ENCODE peak calls at places on chromosomes 2 and 18, in four cellular contexts. S, X, C and K are unnamed samples.

GRCh38 chr2:46555011-46555410 is 75.6 kb downstream of the TMEM247 start:
- DNase-seq in X (no peak), C (no peak), S (no peak), K (peak; percentile 32)

GRCh38 chr2:229083606-229084349 is 187.3 kb downstream of the PID1 start:
- DNase-seq in C (no peak), X (no peak), S (no peak), K (no peak)

GRCh38 chr2:96772903-96773675 is 12.4 kb downstream of the CNNM4 start:
- DNase-seq in C (no peak), X (no peak), S (no peak), K (no peak)

GRCh38 chr18:44180683-44181082 is 500.0 kb upstream of the SETBP1 start:
- DNase-seq in X (peak; percentile 62), S (peak; percentile 50), C (peak; percentile 40), K (no peak)

GRCh38 chr18:32271649-32272324 is 81.9 kb downstream of the MEP1B start:
- DNase-seq in S (peak; percentile 43), C (peak; percentile 69), X (peak; percentile 46), K (peak; percentile 10)

GRCh38 chr2:104969564-104969963 is 68.3 kb upstream of the MRPS9 start:
- DNase-seq in S (peak; percentile 2), X (peak; percentile 12), C (no peak), K (no peak)

GRCh38 chr2:38744399-38744780 is 6.8 kb downstream of the SRSF7 start:
- DNase-seq in S (no peak), C (no peak), X (no peak), K (no peak)

GRCh38 chr2:74051504-74051903 is 66.8 kb downstream of the TET3 start:
- DNase-seq in S (no peak), X (no peak), C (no peak), K (no peak)

GRCh38 chr18:50359806-50360205 is 15.0 kb upstream of the SKA1 start:
- DNase-seq in C (no peak), S (no peak), X (no peak), K (no peak)

GRCh38 chr2:223523541-223523940 is 78.6 kb downstream of the SCG2 start:
- DNase-seq in S (peak; percentile 68), X (peak; percentile 73), C (peak; percentile 77), K (no peak)

GRCh38 chr2:37775908-37776250 is 104.4 kb upstream of the CDC42EP3 start:
- DNase-seq in C (peak; percentile 84), X (peak; percentile 92), S (peak; percentile 87), K (no peak)

GRCh38 chr2:10707831-10708230 is 13.6 kb upstream of the ATP6V1C2 start:
- DNase-seq in C (no peak), S (no peak), X (no peak), K (no peak)

GRCh38 chr2:182606728-182607681 is 109.1 kb upstream of the DNAJC10 start:
- DNase-seq in X (no peak), S (no peak), C (no peak), K (no peak)

GRCh38 chr2:120793682-120794403 is 58.2 kb downstream of the GLI2 start:
- DNase-seq in C (peak; percentile 65), S (peak; percentile 29), X (peak; percentile 50), K (no peak)

GRCh38 chr2:134466141-134466540 is 212.3 kb downstream of the MGAT5 start:
- DNase-seq in X (peak; percentile 17), S (peak; percentile 6), C (peak; percentile 6), K (peak; percentile 47)

GRCh38 chr2:151042938-151043337 is 218.7 kb downstream of the RBM43 start:
- DNase-seq in X (peak; percentile 34), C (no peak), S (no peak), K (no peak)

GRCh38 chr2:114754907-114755563 is 312.6 kb downstream of the DPP10 start:
- DNase-seq in X (no peak), C (no peak), S (no peak), K (no peak)

GRCh38 chr18:8848541-8848940 is 143.2 kb downstream of the MTCL1 start:
- DNase-seq in S (no peak), X (no peak), C (peak; percentile 55), K (no peak)
- H3K4me2 ChIP-seq in S (no peak overlapping the region), X (no peak overlapping the region), C (no peak overlapping the region), K (no peak overlapping the region)

GRCh38 chr2:218028562-218029348 is 26.0 kb upstream of the TNS1 start:
- DNase-seq in X (no peak), C (no peak), S (no peak), K (no peak)

GRCh38 chr2:218027426-218028188 is 24.8 kb upstream of the TNS1 start:
- DNase-seq in X (no peak), C (no peak), S (no peak), K (no peak)

GRCh38 chr2:218026676-218027425 is 24.1 kb upstream of the TNS1 start:
- DNase-seq in X (no peak), C (no peak), S (no peak), K (no peak)

GRCh38 chr2:218029366-218030360 is 26.9 kb upstream of the TNS1 start:
- DNase-seq in X (no peak), S (no peak), C (no peak), K (no peak)

GRCh38 chr2:218028189-218028495 is 25.3 kb upstream of the TNS1 start:
- DNase-seq in S (no peak), C (no peak), X (no peak), K (no peak)
- H3K4me2 ChIP-seq in S (no peak overlapping the region), C (no peak overlapping the region), X (no peak overlapping the region), K (no peak overlapping the region)

GRCh38 chr2:9096761-9097160 is 93.3 kb upstream of the MBOAT2 start:
- DNase-seq in C (no peak), S (no peak), X (no peak), K (no peak)

GRCh38 chr2:9095226-9095625 is 91.7 kb upstream of the MBOAT2 start:
- DNase-seq in X (no peak), S (no peak), C (no peak), K (no peak)

GRCh38 chr2:9094117-9094516 is 90.6 kb upstream of the MBOAT2 start:
- DNase-seq in S (no peak), C (no peak), X (no peak), K (no peak)

GRCh38 chr2:9097239-9097638 is 93.8 kb upstream of the MBOAT2 start:
- DNase-seq in C (no peak), X (no peak), S (no peak), K (no peak)

DNA sequence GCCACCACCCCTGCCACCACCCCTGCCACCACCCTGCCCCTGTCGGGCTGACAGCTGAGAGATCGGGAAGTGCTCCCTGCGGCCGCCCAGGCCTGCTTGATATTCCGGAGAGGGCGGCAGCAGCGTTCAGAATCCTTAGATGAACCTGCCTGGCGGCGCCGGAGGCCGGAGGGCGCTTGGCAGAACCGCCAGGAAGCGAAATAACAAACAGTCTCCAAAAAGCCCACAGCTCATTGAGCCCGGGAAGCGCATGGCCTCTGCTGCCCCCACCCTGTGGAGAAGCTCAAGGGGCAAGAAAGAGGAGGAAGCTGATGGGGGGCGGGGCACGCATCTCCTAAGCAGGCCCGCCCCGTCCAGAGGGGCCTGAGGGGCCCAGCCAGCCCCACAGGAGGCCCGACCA is 92.2 kb upstream of the MBOAT2 start:
- DNase-seq in S (peak; percentile 31), X (peak; percentile 55), C (peak; percentile 50), K (no peak)
- H3K4me2 ChIP-seq in S (peak overlapping the region; percentile 42), X (no peak overlapping the region), C (no peak overlapping the region), K (no peak overlapping the region)

GRCh38 chr2:127389778-127390435 is 2.1 kb upstream of the MAP3K2 start:
- DNase-seq in C (no peak), X (no peak), S (no peak), K (no peak)
- H3K4me2 ChIP-seq in C (no peak overlapping the region), X (no peak overlapping the region), S (no peak overlapping the region), K (no peak overlapping the region)

GRCh38 chr2:233544079-233544690 is 22.4 kb downstream of the USP40 start:
- DNase-seq in S (peak; percentile 23), C (peak; percentile 14), X (peak; percentile 38), K (no peak)
- H3K4me2 ChIP-seq in S (no peak overlapping the region), C (no peak overlapping the region), X (no peak overlapping the region), K (no peak overlapping the region)

DNA sequence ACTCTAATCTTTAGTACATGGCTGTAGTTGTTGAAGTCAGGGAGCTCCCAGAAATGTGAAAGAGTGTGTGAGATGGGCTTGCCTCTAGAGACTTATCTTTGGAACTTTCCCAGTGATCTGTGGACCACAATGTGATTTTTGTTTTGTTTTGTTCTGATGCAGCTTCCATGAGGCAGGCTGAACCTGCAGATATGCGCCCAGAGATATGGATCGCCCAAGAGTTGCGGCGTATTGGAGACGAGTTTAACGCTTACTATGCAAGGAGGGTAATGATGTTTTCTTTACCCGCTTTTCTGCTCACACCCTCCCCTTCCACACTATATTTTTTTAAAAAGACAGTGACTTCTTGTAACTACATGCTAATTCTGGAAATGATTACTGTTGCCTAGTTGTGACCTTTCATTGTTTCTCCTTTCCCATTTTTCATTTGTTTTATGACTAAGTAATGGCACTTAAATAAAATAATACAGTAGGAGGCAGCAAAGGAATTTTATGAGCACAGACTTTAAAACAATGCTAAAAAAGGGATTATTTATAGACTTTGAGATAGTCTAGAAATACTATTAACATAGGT is 29.3 kb downstream of the BCL2L11 start:
- DNase-seq in X (no peak), S (no peak), C (no peak), K (no peak)
- H3K4me2 ChIP-seq in X (no peak overlapping the region), S (no peak overlapping the region), C (no peak overlapping the region), K (no peak overlapping the region)

GRCh38 chr2:230972046-230972445 is 23.9 kb upstream of the SPATA3 start:
- DNase-seq in C (no peak), X (no peak), S (no peak), K (no peak)

GRCh38 chr2:230969673-230970015 is 26.3 kb upstream of the SPATA3 start:
- DNase-seq in X (no peak), C (no peak), S (no peak), K (no peak)

GRCh38 chr2:230964136-230964730 is 31.7 kb upstream of the SPATA3 start:
- DNase-seq in X (no peak), C (no peak), S (no peak), K (no peak)

GRCh38 chr2:230967113-230967512 is 28.8 kb upstream of the SPATA3 start:
- DNase-seq in S (no peak), C (no peak), X (no peak), K (no peak)

DNA sequence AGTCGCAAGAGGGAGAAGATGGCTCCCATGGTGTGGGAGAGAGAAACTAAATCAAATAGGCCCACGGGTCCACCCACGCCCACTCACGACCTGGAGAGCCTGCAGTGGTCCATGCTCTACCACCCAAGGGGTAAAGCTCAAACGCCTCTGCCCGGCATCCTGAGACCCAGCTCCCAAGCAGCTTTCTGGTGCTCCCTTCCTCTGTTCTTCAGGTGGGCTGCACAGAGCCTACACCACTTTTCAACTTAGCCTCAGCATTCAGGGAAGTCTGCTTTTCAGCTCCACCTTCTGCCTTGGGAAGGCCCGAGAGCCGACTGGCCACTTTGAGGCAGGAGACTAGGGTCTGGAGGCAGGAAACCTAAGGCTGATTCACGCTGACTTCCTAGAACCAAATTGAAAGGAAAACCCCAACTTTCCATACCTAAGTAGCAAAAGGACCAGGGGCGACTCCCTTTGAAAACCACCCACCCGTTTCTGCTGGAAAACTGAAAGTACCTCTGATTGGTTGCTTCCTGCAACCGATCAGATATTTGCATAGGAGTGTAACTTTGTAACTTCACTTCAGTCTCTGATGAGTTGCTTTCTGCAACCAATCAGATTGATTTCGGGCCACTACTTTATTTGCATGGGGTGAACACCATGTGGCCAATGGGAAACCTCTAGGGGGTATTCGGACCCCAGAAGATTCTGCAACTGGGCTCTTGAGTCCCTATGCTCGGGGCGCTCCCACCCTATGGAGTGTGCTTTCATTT is 26.8 kb upstream of the SPATA3 start:
- DNase-seq in X (no peak), C (peak; percentile 42), S (no peak), K (no peak)
- H3K4me2 ChIP-seq in X (peak overlapping the region; percentile 8), C (peak overlapping the region; percentile 75), S (no peak overlapping the region), K (no peak overlapping the region)